ENCODE peak calls at places on chromosomes 1 and 21, in six cellular contexts. X is K562, P is HCT116, O is H1, L is HepG2, F is GM12878. Q is an unnamed sample. For H3K4me1, the result is how much of the 10 kb centered on the place peaks cover.

GRCh38 chr1:86169625-86170024 is 13.1 kb upstream of the COL24A1 start:
- DNase-seq in O (no peak), X (no peak), F (no peak), P (no peak), L (no peak), Q (no peak)

GRCh38 chr1:11792106-11792505 is 13.7 kb downstream of the MTHFR start:
- DNase-seq in P (no peak), F (no peak), X (no peak), O (no peak), L (no peak), Q (no peak)

GRCh38 chr1:12548279-12549105 is 69.5 kb downstream of the DHRS3 start:
- DNase-seq in O (no peak), P (no peak), L (no peak), X (no peak), F (no peak), Q (no peak)

GRCh38 chr21:33825898-33826297 is 89.7 kb downstream of the ATP5PO start:
- DNase-seq in X (no peak), F (no peak), P (no peak), L (no peak), O (no peak), Q (no peak)

GRCh38 chr21:33036430-33037162 is 10.9 kb downstream of the OLIG2 start:
- DNase-seq in X (no peak), P (no peak), L (no peak), F (no peak), O (no peak), Q (no peak)

GRCh38 chr1:88454781-88455180 is 229.3 kb upstream of the PKN2 start:
- DNase-seq in F (no peak), L (no peak), X (no peak), O (no peak), P (no peak), Q (no peak)

GRCh38 chr21:38561205-38561604 is 62.9 kb upstream of the ERG start:
- DNase-seq in P (no peak), F (no peak), L (no peak), X (no peak), O (no peak), Q (no peak)

GRCh38 chr1:197788741-197789476 is 13.6 kb upstream of the DENND1B start:
- DNase-seq in X (no peak), O (no peak), P (no peak), F (no peak), L (no peak), Q (no peak)

GRCh38 chr1:59214764-59215208 is 82.1 kb upstream of the FGGY start:
- DNase-seq in L (peak), O (no peak), X (no peak), F (no peak), P (no peak), Q (no peak)

GRCh38 chr21:45456014-45456835 is 51.3 kb downstream of the COL18A1 start:
- DNase-seq in O (no peak), L (no peak), P (no peak), X (no peak), F (no peak), Q (no peak)

DNA sequence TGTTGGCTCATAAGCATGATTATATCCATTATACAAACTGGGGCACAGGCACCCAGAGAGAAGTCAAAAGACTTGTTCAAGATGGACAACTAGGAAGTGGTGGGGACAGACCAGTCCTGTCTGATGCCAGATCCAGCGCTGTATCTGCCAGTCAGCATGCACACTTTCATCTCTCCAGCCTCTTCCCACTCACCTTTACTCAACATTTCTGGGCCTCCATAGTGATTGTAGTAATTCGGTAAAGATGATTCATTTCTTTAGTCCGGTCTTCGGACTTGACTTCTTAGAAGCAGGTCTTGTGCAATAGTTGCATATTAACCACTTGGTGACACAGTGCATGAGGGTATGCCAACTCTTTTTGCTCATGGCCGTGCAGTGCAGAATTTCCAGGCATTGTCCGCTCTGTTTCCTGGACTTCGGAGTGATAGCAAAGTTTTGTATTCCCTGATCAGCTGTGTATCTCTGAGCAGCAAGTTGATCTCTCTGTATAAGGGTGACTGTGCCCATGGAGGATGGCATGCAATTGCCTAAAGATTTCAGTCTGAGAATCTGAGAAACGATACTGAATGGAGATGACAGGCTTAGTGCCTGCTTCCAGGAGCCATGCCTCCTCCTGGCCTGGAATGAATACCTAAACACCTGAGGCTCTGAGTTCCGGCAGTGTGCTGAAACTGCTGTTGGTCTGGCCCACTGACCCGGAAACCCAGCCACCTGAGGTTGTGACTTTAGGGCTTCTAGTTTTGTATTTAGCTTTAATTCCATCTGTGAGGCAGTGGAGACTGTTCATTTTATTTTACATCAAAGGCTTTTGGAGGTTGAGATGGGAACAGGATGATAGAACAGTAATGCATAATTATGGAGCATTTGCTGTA is 39.0 kb downstream of the GALNT2 start:
- DNase-seq in P (peak), X (no peak), L (peak), O (no peak), F (peak), Q (no peak)
- TF ChIP-seq ZNF274 in P (no peak), X (no peak), L (no peak), O (no peak), F (no peak), Q (no peak)

GRCh38 chr21:36379236-36379635 is 6.0 kb upstream of the CHAF1B start:
- DNase-seq in O (no peak), L (no peak), X (no peak), F (no peak), P (no peak), Q (no peak)
- TF ChIP-seq YY1 in O (no peak), L (no peak), X (no peak), F (no peak), P (no peak), Q (no peak)

DNA sequence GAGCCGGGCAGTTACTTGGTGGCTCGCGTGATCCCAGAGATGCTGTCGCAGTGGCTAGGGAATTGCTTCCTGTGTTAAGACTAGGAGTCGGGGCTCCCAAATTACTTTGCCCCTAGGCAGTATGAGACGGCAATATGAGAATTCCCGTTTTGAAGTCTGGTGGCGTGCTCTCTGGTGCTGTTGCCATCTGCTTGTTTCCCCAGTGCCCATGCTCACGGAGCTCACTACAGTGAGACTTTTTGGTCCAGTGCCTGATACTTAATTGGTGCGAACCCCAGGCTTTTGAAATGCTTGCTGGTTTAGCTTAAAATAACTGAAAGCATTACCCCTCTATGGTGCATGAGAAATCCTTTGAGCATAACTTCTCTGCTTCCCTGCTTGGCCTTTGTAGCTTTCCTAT is 22.3 kb downstream of the AGT start:
- DNase-seq in X (no peak), F (no peak), L (no peak), O (no peak), P (no peak), Q (no peak)
- H3K4me1 ChIP-seq in X (under half), F (under half), L (under half), O (under half), P (under half), Q (under half)

GRCh38 chr1:1275836-1276235 is 2.2 kb upstream of the UBE2J2 start:
- DNase-seq in F (no peak), X (no peak), P (no peak), L (no peak), O (no peak), Q (no peak)
- TF ChIP-seq ZNF274 in F (no peak), X (no peak), P (no peak), L (no peak), O (no peak), Q (no peak)

DNA sequence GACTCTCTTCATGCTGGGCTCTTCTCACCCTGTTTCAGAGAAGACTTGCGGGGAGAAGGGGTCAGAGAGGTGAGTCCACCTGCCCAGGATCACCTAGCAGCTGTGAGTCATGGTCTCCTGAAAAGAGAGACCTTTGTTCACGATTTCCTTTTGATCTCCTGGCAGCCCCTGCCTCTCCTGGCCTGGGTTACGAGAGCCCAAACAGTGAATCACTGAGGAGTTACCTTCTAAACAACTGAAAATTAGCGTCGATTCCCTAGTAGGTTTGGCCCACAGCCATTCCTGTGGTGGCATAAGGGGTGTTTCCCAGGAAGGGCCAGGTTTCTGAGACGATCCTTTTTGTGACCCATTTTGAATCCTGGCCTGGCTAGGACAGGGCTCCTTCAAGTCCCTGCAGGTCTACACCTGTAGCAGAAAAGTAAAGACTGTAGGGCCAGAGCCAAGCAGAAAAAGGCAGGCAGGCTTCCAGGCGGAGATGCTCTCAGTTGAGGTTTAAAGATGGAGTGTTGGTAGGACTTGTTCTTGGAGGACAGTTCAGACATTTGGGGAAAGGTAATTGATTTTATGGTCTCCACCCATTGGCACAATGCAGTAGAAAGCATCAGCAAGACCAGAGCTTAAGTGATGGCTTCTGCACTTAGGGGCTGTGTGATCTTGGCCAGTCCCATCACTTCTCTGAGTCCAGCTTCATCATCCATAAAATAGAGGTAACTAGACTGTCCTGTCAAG is 2.1 kb upstream of the PLA2G2E start:
- DNase-seq in O (no peak), P (peak), L (peak), F (no peak), X (no peak), Q (no peak)
- TF ChIP-seq YY1 in O (no peak), P (no peak), L (no peak), F (no peak), X (no peak), Q (no peak)

GRCh38 chr1:19460535-19461351 is 24.6 kb downstream of the CAPZB start:
- DNase-seq in P (no peak), O (no peak), L (no peak), F (no peak), X (peak), Q (no peak)
- H3K4me1 ChIP-seq in P (under half), O (under half), L (under half), F (half or more), X (under half), Q (under half)

DNA sequence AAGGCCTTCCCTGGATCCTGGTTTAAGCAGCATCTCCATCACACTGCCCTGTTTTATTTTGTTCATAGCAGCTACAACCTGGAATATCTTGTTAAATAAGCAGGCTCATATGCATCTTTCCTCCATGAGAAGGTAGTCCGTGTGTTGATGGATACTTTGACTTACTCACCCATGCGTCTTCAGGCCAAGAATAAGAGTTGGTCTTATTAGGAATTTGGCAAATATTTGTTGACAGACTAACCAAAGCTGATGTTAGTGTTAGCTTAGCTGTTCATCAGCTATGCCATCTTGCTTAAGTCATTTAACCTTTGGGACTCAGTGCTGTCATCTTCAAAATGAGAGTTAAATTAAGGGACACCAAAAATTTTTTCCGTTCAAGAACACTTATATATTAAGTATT is 59.2 kb downstream of the SASS6 start:
- DNase-seq in F (no peak), X (no peak), L (no peak), P (no peak), O (no peak), Q (no peak)
- TF ChIP-seq ZNF274 in F (no peak), X (no peak), L (no peak), P (no peak), O (no peak), Q (no peak)